ENCODE peak calls at places on chromosomes 13 and 19, in five cellular contexts. R is HFF-Myc, A is fibroblast of pulmonary artery, O is brain microvascular endothelial cell, K is IMR-90. U is an unnamed sample.

GRCh38 chr13:51768378-51768921 is 35.5 kb downstream of the DHRS12 start:
- DNase-seq in R (no peak), A (no peak), O (no peak), K (no peak), U (no peak)

GRCh38 chr13:31764556-31764955 is 25.2 kb downstream of the RXFP2 start:
- DNase-seq in R (no peak), A (no peak), O (no peak), K (no peak), U (no peak)

GRCh38 chr13:76783798-76784197 is 102.4 kb downstream of the KCTD12 start:
- DNase-seq in R (no peak), A (no peak), O (no peak), K (no peak), U (no peak)

GRCh38 chr13:111911141-111911720 is 155.7 kb upstream of the SOX1 start:
- DNase-seq in R (no peak), A (no peak), O (no peak), K (no peak), U (no peak)

GRCh38 chr13:46778879-46779278 is 18.1 kb downstream of the ESD start:
- DNase-seq in R (no peak), A (peak; percentile 53), O (no peak), K (peak; percentile 68), U (peak; percentile 67)

GRCh38 chr13:75407473-75407872 is 74.5 kb downstream of the TBC1D4 start:
- DNase-seq in R (no peak), A (no peak), O (no peak), K (no peak), U (no peak)

GRCh38 chr13:110559429-110559943 is 2.0 kb downstream of the RAB20 start:
- DNase-seq in R (no peak), A (peak; percentile 32), O (peak; percentile 48), K (peak; percentile 62), U (peak; percentile 15)

GRCh38 chr13:108980237-108980636 is 350.8 kb downstream of the MYO16 start:
- DNase-seq in R (no peak), A (no peak), O (no peak), K (no peak), U (no peak)

GRCh38 chr19:4376991-4377781 is 23.2 kb downstream of the SH3GL1 start:
- DNase-seq in R (no peak), A (no peak), O (no peak), K (peak; percentile 50), U (peak; percentile 24)

DNA sequence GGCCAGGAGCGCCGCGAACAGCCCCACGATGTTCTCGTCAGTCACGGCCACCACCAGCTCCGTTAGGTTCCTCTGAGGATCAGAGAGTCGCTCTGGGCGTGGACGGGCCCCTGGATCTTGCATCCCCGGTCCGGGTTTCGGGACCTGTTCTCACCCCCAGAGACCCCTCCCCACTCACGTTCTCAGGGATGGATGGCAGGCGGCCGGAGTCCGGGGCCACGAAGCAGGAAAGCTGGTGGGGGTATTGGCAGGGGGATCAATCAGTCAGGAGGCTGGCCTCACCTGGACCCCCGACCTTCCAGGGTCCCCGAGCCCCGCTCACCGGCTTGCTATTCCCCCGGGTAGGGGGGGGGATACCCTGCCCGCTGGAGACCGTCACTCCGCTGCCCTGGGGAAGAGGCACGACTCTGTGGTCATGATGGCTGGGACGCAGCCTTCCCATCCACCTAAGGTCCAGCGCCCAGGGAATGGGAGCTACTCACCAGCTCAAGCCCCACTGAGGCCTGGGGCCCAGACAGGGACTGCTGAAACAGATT is 4.6 kb downstream of the DENND1C start:
- DNase-seq in R (no peak), A (no peak), O (no peak), K (no peak), U (no peak)
- H3K4me3 ChIP-seq in R (no peak overlapping the region), A (no peak overlapping the region), O (no peak overlapping the region), K (peak overlapping the region; percentile 24), U (peak overlapping the region; percentile 7)

GRCh38 chr13:28754698-28755545 is 36.2 kb upstream of the SLC46A3 start:
- DNase-seq in R (no peak), A (peak; percentile 68), O (peak; percentile 32), K (peak; percentile 13), U (peak; percentile 45)
- TF ChIP-seq CTCF in R (peak; percentile 25), A (peak; percentile 30), O (peak; percentile 40), K (peak; percentile 14), U (no peak)

GRCh38 chr19:48540110-48540509 is 11.9 kb upstream of the SULT2B1 start:
- DNase-seq in R (no peak), A (no peak), O (no peak), K (no peak), U (no peak)
- H3K4me3 ChIP-seq in R (no peak overlapping the region), A (no peak overlapping the region), O (no peak overlapping the region), K (no peak overlapping the region), U (no peak overlapping the region)

DNA sequence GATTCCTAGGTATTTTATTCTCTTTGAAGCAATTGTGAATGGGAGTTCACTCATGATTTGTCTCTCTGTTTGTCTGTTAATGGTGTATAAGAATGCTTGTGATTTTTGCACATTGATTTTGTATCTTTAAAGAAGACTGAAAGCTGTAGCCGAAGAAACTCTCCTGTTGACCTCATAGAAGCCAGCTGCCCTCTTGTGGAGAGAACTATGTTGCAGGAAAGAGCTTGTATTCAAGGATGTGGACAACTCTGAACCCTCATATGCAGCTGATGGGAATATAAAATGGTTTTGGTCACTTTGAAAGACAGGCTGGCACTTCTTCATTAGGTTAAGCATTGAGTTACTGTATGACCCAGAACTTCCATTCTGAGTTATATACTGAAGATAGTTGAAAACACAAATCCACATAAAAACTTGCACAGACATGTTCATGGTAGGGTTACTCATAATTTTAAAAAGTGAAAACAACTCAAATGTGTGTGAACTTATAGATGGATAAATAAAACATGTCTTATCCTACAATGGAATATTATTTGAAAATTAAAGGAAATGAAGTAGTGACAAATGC is 65.8 kb upstream of the SLITRK6 start:
- DNase-seq in R (no peak), A (peak; percentile 15), O (peak; percentile 11), K (peak; percentile 38), U (peak; percentile 37)
- TF ChIP-seq CTCF in R (no peak), A (peak; percentile 29), O (peak; percentile 73), K (peak; percentile 35), U (peak; percentile 60)

GRCh38 chr19:55069859-55070225 is 5.8 kb upstream of the EPS8L1 start:
- DNase-seq in R (no peak), A (no peak), O (no peak), K (no peak), U (no peak)

GRCh38 chr19:55070755-55071502 is 4.7 kb upstream of the EPS8L1 start:
- DNase-seq in R (no peak), A (peak; percentile 45), O (peak; percentile 39), K (peak; percentile 58), U (peak; percentile 36)

GRCh38 chr19:55068803-55069136 is 5.8 kb upstream of the RDH13 start:
- DNase-seq in R (no peak), A (no peak), O (no peak), K (no peak), U (no peak)

GRCh38 chr19:55067869-55068268 is 4.9 kb upstream of the RDH13 start:
- DNase-seq in R (no peak), A (no peak), O (no peak), K (no peak), U (no peak)

DNA sequence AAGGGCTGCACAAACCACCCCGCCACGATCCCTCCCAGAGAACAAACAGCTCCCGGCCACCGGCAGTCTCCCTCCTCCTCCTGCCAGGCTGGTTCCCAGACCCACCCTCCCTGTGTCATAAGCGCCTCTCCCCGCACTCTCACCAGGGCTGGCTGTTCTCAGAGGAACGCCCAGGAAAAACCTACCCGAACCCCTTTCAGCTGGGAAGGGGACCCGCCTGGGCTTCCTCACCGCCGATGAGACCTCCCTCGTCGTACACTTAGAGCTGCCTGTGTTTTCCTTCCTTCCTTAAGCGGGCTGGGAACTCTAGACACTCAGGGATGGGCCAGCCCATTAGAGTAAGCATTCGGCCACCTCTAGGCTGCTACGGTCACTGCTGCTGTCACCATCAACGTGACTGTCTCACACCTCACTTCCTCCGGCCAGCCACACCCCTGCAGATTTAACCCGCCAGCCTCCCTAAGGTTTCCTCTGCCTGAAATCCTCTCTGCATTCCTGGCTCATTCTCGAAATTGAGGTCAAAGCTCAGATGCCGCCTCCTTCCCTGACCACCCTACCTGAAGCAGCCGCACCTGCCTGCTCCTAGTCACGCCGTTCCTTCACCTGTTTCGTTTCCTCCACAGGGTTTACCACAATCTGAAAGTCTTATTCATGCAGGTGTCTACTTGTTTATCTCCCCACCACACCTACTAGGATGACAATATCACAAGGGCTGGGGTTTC is 6.3 kb upstream of the RDH13 start:
- DNase-seq in R (no peak), A (peak; percentile 26), O (no peak), K (no peak), U (peak; percentile 30)
- H3K4me3 ChIP-seq in R (no peak overlapping the region), A (no peak overlapping the region), O (no peak overlapping the region), K (peak overlapping the region; percentile 15), U (no peak overlapping the region)

GRCh38 chr19:56823956-56824355 is 16.6 kb downstream of the PEG3 start:
- DNase-seq in R (no peak), A (no peak), O (no peak), K (no peak), U (no peak)
- TF ChIP-seq CTCF in R (no peak), A (no peak), O (no peak), K (no peak), U (no peak)

GRCh38 chr19:30457484-30457883 is 85.3 kb downstream of the ZNF536 start:
- DNase-seq in R (no peak), A (no peak), O (no peak), K (no peak), U (no peak)

GRCh38 chr19:30450945-30451344 is 78.8 kb downstream of the ZNF536 start:
- DNase-seq in R (no peak), A (no peak), O (no peak), K (no peak), U (no peak)

GRCh38 chr19:30455881-30456280 is 83.7 kb downstream of the ZNF536 start:
- DNase-seq in R (no peak), A (no peak), O (no peak), K (no peak), U (no peak)

GRCh38 chr19:30450101-30450500 is 77.9 kb downstream of the ZNF536 start:
- DNase-seq in R (no peak), A (peak; percentile 2), O (no peak), K (no peak), U (peak; percentile 6)

GRCh38 chr19:30453768-30454167 is 81.6 kb downstream of the ZNF536 start:
- DNase-seq in R (no peak), A (no peak), O (no peak), K (no peak), U (no peak)
- H3K4me3 ChIP-seq in R (no peak overlapping the region), A (no peak overlapping the region), O (no peak overlapping the region), K (no peak overlapping the region), U (no peak overlapping the region)

GRCh38 chr19:46017095-46017429 is 5.8 kb downstream of the PGLYRP1 start:
- DNase-seq in R (no peak), A (no peak), O (no peak), K (no peak), U (no peak)
- TF ChIP-seq CTCF in R (no peak), A (no peak), O (no peak), K (no peak), U (no peak)

U was measured in astrocyte of the spinal cord.